ENCODE peak calls at places on chromosomes 4 and X, in six cellular contexts. C is activated T-cell treated with anti-CD3 and anti-CD28 coated beads, Interleukin-2, amount 50 U/mL, for 72 hours; Z is left cardiac atrium; E is heart left ventricle; V is NCI-H2171; K is iPS DF 6.9. H is an unnamed sample.

GRCh38 chrX:10828640-10829039 is 208.3 kb upstream of the MID1 start:
- DNase-seq in C (no peak), Z (no peak), E (no peak), V (no peak), K (no peak), H (no peak)

GRCh38 chrX:48761674-48762471 is at the start of gene GLOD5:
- DNase-seq in C (peak), Z (no peak), E (no peak), V (peak), K (peak), H (no peak)

GRCh38 chr4:69760455-69760854 is at the start of gene SULT1B1:
- DNase-seq in C (peak), Z (no peak), E (no peak), V (no peak), K (no peak), H (no peak)

GRCh38 chr4:88771883-88772450 is 74.3 kb upstream of the NAP1L5 start:
- DNase-seq in C (no peak), Z (no peak), E (no peak), V (no peak), K (no peak), H (no peak)

GRCh38 chrX:81957900-81958545 is 756.1 kb downstream of the SH3BGRL start:
- DNase-seq in C (no peak), Z (no peak), E (no peak), V (no peak), K (no peak), H (peak)

GRCh38 chrX:9352683-9353430 is 112.0 kb upstream of the TBL1X start:
- DNase-seq in C (peak), Z (peak), E (peak), V (no peak), K (no peak), H (peak)

GRCh38 chrX:119574394-119575266 is at the start of gene UBE2A:
- DNase-seq in C (peak), Z (peak), E (peak), V (peak), K (peak), H (peak)

GRCh38 chr4:95165926-95166524 is 382.7 kb downstream of the UNC5C start:
- DNase-seq in C (peak), Z (no peak), E (no peak), V (peak), K (no peak), H (peak)

GRCh38 chr4:134885436-134885835 is 683.8 kb upstream of the PABPC4L start:
- DNase-seq in C (no peak), Z (no peak), E (no peak), V (no peak), K (no peak), H (no peak)

GRCh38 chrX:68867458-68868166 is 38.8 kb downstream of the EFNB1 start:
- DNase-seq in C (no peak), Z (no peak), E (no peak), V (no peak), K (no peak), H (no peak)

GRCh38 chr4:89509708-89510269 is 202.2 kb upstream of the GPRIN3 start:
- DNase-seq in C (peak), Z (no peak), E (no peak), V (no peak), K (no peak), H (peak)

GRCh38 chr4:108473163-108473720 is 147.1 kb upstream of the RPL34 start:
- DNase-seq in C (no peak), Z (no peak), E (no peak), V (no peak), K (no peak), H (no peak)

GRCh38 chr4:8644461-8644891 is 51.9 kb downstream of the CPZ start:
- DNase-seq in C (no peak), Z (no peak), E (no peak), V (no peak), K (no peak), H (no peak)

GRCh38 chr4:86498560-86499166 is 95.5 kb upstream of the PTPN13 start:
- DNase-seq in C (no peak), Z (no peak), E (no peak), V (peak), K (peak), H (peak)

GRCh38 chr4:26022346-26022891 is 108.4 kb downstream of the SMIM20 start:
- DNase-seq in C (no peak), Z (no peak), E (no peak), V (no peak), K (no peak), H (no peak)

H was measured in GM13977.